ENCODE peak calls at places on chromosomes 7 and 10, in eight cellular contexts. K is tibial artery, Z is ascending aorta, T is lower leg skin, R is neural progenitor cell, G is AG10803, O is GM10248, M is MCF 10A. Q is an unnamed sample.

GRCh38 chr7:135164357-135165021 is 6.0 kb downstream of the CYREN start:
- DNase-seq in T (no peak), R (no peak), Z (no peak), O (peak; percentile 7), G (no peak), M (no peak), K (peak; percentile 69), Q (no peak)

GRCh38 chr10:35643976-35644799 is 2.1 kb upstream of the FZD8 start:
- DNase-seq in K (no peak), M (no peak), O (no peak), G (peak; percentile 16), T (no peak), R (peak; percentile 44), Z (no peak), Q (no peak)

GRCh38 chr10:117370205-117370604 is 5.0 kb downstream of the PDZD8 start:
- DNase-seq in K (no peak), T (no peak), M (peak; percentile 45), Z (no peak), G (peak; percentile 57), R (no peak), O (no peak), Q (no peak)

GRCh38 chr10:28679941-28680752 is 2.8 kb downstream of the BAMBI start:
- DNase-seq in T (no peak), G (no peak), K (no peak), O (no peak), M (peak; percentile 43), Z (no peak), R (peak; percentile 41), Q (no peak)

GRCh38 chr10:126421745-126422144 is 33.5 kb upstream of the ADAM12 start:
- DNase-seq in Z (no peak), O (no peak), T (no peak), K (no peak), R (no peak), G (peak; percentile 99), M (peak; percentile 97), Q (no peak)

GRCh38 chr7:70935854-70936253 is 196.1 kb upstream of the GALNT17 start:
- DNase-seq in T (no peak), Z (no peak), K (no peak), O (no peak), M (no peak), R (no peak), G (no peak), Q (no peak)

GRCh38 chr7:27248427-27248806 is 5.8 kb downstream of the EVX1 start:
- DNase-seq in K (no peak), T (no peak), M (peak; percentile 63), R (no peak), Z (no peak), O (no peak), G (no peak), Q (no peak)

GRCh38 chr10:61903184-61903990 is 1.9 kb downstream of the ARID5B start:
- DNase-seq in M (peak; percentile 68), G (peak; percentile 55), R (peak; percentile 71), Z (peak; percentile 18), T (peak; percentile 51), O (peak; percentile 69), K (peak; percentile 76), Q (peak; percentile 31)

GRCh38 chr7:36668080-36668479 is 56.2 kb downstream of the AOAH start:
- DNase-seq in T (no peak), R (no peak), Z (no peak), G (no peak), M (no peak), K (no peak), O (no peak), Q (no peak)

GRCh38 chr10:58431903-58432302 is 46.7 kb downstream of the TFAM start:
- DNase-seq in M (peak; percentile 13), T (no peak), Z (no peak), G (peak; percentile 49), K (no peak), R (no peak), O (no peak), Q (no peak)

GRCh38 chr10:31352436-31353226 is 33.6 kb downstream of the ZEB1 start:
- DNase-seq in G (no peak), K (no peak), R (no peak), Z (no peak), M (no peak), O (no peak), T (no peak), Q (no peak)

GRCh38 chr7:40851001-40851400 is 716.2 kb downstream of the SUGCT start:
- DNase-seq in Z (no peak), R (no peak), T (no peak), M (no peak), G (no peak), K (no peak), O (no peak), Q (no peak)

GRCh38 chr7:55556492-55556891 is 15.8 kb downstream of the VOPP1 start:
- DNase-seq in K (no peak), O (no peak), T (no peak), G (no peak), M (no peak), Z (no peak), R (no peak), Q (no peak)

GRCh38 chr10:126661841-126662520 is 8.5 kb downstream of the C10orf90 start:
- DNase-seq in O (no peak), K (no peak), G (peak; percentile 82), R (no peak), Z (no peak), M (no peak), T (no peak), Q (no peak)

GRCh38 chr7:107372298-107372697 is 97.6 kb upstream of the GPR22 start:
- DNase-seq in Z (no peak), O (no peak), T (no peak), G (peak; percentile 44), K (no peak), R (no peak), M (peak; percentile 6), Q (no peak)

GRCh38 chr7:77482015-77482414 is 55.1 kb upstream of the PTPN12 start:
- DNase-seq in T (peak; percentile 47), R (no peak), M (peak; percentile 90), K (no peak), G (peak; percentile 28), O (no peak), Z (no peak), Q (no peak)

GRCh38 chr7:156474241-156474743 is 166.3 kb upstream of the RNF32 start:
- DNase-seq in K (no peak), G (no peak), R (no peak), M (peak; percentile 82), T (no peak), Z (no peak), O (no peak), Q (no peak)

GRCh38 chr7:94228678-94229077 is 166.0 kb upstream of the COL1A2 start:
- DNase-seq in G (peak; percentile 65), K (no peak), O (no peak), M (no peak), R (no peak), Z (no peak), T (no peak), Q (no peak)

GRCh38 chr7:94222516-94222915 is 172.2 kb upstream of the COL1A2 start:
- DNase-seq in M (no peak), T (no peak), G (peak; percentile 20), R (no peak), Z (no peak), K (no peak), O (no peak), Q (no peak)

GRCh38 chr7:94228223-94228622 is 166.5 kb upstream of the COL1A2 start:
- DNase-seq in Z (no peak), M (no peak), T (no peak), K (no peak), R (no peak), G (no peak), O (no peak), Q (no peak)

DNA sequence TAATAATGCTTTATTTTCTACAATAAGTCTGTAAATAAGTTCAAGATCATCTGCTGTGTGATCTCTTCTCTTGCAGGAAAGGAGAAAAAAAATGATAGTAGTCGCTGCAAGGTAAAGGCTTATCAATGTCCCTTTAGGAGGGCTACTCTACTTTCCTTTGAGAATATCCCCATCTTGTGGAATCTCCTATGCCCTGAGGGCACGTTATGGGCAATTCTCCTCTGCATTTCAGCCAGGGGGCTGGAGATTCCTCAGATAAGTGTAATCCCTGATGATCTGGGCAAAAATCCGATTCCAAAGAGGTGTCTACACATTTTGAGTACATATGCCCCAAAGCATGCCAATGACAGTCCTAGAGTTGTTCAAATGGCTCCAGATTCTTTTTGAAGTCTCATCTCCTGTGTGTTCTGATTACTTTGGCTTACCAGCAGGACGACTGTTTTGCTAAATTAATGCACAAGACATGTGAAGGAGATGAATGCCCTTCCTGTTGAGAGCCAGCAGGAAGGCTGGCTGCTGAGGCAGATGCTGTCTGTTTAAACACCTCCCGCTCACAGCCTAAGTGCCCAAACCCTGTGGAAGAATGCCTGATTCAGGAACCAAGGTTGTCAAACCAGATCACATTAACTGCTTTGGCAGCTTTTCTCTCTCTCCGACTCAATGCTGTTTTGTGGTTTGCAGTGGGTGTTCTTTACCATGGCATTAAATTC is 171.2 kb upstream of the COL1A2 start:
- DNase-seq in M (peak; percentile 27), O (no peak), Z (no peak), G (peak; percentile 50), R (peak; percentile 83), K (no peak), T (no peak), Q (no peak)
- TF ChIP-seq CTCF in M (peak; percentile 22), O (peak; percentile 32), Z (no peak), G (peak; percentile 74), R (peak; percentile 59), K (peak; percentile 23), T (no peak), Q (peak; percentile 31)

DNA sequence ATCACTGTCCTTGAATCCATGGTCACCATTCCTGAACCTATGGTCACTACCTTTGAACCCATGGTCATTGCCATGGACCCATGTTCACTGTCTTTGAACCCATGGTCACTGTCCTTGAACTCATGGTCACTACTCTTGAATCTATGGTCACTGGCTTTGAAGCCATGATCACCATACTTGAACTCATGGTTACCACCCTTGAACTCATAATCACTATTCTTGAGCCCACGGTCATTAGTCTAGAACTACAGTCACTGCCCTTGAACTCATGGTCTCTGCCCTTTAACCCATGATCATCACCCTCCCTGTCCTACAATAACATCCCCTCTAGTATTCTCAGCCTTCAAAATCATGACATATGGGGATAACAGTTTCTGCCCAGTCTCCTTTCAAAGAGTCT is 270.5 kb downstream of the CXCL12 start:
- DNase-seq in O (no peak), G (no peak), R (no peak), K (no peak), T (no peak), M (no peak), Z (no peak), Q (no peak)
- TF ChIP-seq CTCF in O (no peak), G (no peak), R (no peak), K (no peak), T (no peak), M (no peak), Z (no peak), Q (no peak)

GRCh38 chr10:88865281-88865876 is 13.7 kb upstream of the ANKRD22 start:
- DNase-seq in K (no peak), T (no peak), M (peak; percentile 53), Z (no peak), R (no peak), O (no peak), G (no peak), Q (no peak)
- TF ChIP-seq CTCF in K (no peak), T (no peak), M (peak; percentile 25), Z (no peak), R (peak; percentile 3), O (no peak), G (peak; percentile 16), Q (no peak)

DNA sequence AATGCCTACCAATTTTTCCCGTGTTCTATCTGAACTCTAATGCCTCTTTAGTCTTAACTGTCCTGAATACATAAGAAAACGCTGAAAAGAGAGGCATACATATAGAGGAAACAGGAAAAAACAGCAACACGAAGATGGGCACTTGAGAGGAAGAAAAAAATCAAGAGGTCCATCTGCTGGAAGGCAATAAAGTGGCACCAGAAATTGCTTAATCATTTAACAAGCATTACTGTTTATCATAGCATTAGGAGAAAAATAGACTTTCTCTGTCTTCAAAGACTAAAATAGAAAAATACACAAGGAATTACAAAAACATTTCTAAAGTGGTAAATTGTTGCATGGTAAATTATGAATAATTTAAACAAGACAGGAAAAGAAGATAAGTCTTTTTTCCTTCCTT is 35.0 kb downstream of the NSUN6 start:
- DNase-seq in Z (no peak), R (no peak), T (no peak), G (no peak), M (no peak), O (no peak), K (no peak), Q (no peak)
- TF ChIP-seq CTCF in Z (no peak), R (no peak), T (no peak), G (peak; percentile 1), M (peak; percentile 6), O (no peak), K (no peak), Q (no peak)

Q was measured in progenitor cell of endocrine pancreas.